ENCODE peak calls at places on chromosomes 13 and 19, in eight cellular contexts. V is COR-L47; B is HFF-Myc; F is aorta; Z is NCI-H774; X is stimulated activated CD4-positive, alpha-beta T cell treated with anti-CD3 and anti-CD28 coated beads, Interleukin-15, amount 100 ng/mL, for 1 hour; D is astrocyte of the spinal cord; P is NCI-H2029 treated with DMSO at 0.1 percent for 48 hours. L is an unnamed sample.

GRCh38 chr19:41172297-41173164 is 20.5 kb upstream of the CYP2S1 start:
- DNase-seq in V (no peak), B (no peak), F (no peak), Z (no peak), X (no peak), D (no peak), P (no peak), L (no peak)

GRCh38 chr13:45341799-45342584 is 1.0 kb upstream of the TPT1 start:
- DNase-seq in V (no peak), B (no peak), F (peak; percentile 81), Z (no peak), X (no peak), D (peak; percentile 60), P (no peak), L (no peak)

GRCh38 chr13:75960538-75960994 is 324.4 kb downstream of the LMO7 start:
- DNase-seq in V (no peak), B (no peak), F (no peak), Z (no peak), X (no peak), D (no peak), P (no peak), L (no peak)

GRCh38 chr19:4373601-4374441 is 26.5 kb downstream of the SH3GL1 start:
- DNase-seq in V (no peak), B (no peak), F (no peak), Z (no peak), X (no peak), D (no peak), P (no peak), L (no peak)

GRCh38 chr19:53912653-53913052 is 3.6 kb downstream of the CACNG7 start:
- DNase-seq in V (no peak), B (no peak), F (no peak), Z (no peak), X (no peak), D (no peak), P (no peak), L (no peak)

GRCh38 chr19:39826311-39826945 is 7.5 kb downstream of the DYRK1B start:
- DNase-seq in V (no peak), B (no peak), F (no peak), Z (no peak), X (no peak), D (no peak), P (no peak), L (no peak)

GRCh38 chr13:31998131-31998530 is 33.4 kb upstream of the FRY start:
- DNase-seq in V (no peak), B (no peak), F (no peak), Z (no peak), X (no peak), D (no peak), P (peak; percentile 49), L (no peak)

GRCh38 chr13:88565566-88565965 is 894.4 kb downstream of the SLITRK5 start:
- DNase-seq in V (no peak), B (no peak), F (no peak), Z (no peak), X (no peak), D (no peak), P (no peak), L (no peak)

GRCh38 chr19:39599116-39599515 is 3.2 kb upstream of the LGALS13 start:
- DNase-seq in V (no peak), B (peak; percentile 9), F (no peak), Z (no peak), X (no peak), D (peak; percentile 15), P (no peak), L (no peak)

GRCh38 chr19:51093510-51094345 is 11.0 kb upstream of the KLK14 start:
- DNase-seq in V (no peak), B (no peak), F (peak; percentile 57), Z (no peak), X (no peak), D (no peak), P (no peak), L (no peak)

GRCh38 chr13:51814825-51815650 is 11.1 kb upstream of the DHRS12 start:
- DNase-seq in V (peak; percentile 51), B (no peak), F (no peak), Z (peak; percentile 32), X (peak; percentile 43), D (peak; percentile 43), P (peak; percentile 2), L (peak; percentile 58)

GRCh38 chr19:4374451-4375163 is 25.7 kb downstream of the SH3GL1 start:
- DNase-seq in V (no peak), B (no peak), F (peak; percentile 96), Z (no peak), X (no peak), D (peak; percentile 84), P (no peak), L (no peak)

GRCh38 chr13:44874886-44875630 is 114.2 kb downstream of the NUFIP1 start:
- DNase-seq in V (no peak), B (peak; percentile 42), F (no peak), Z (no peak), X (no peak), D (peak; percentile 12), P (no peak), L (no peak)

GRCh38 chr13:93862259-93862658 is 617.2 kb downstream of the DCT start:
- DNase-seq in V (no peak), B (no peak), F (no peak), Z (no peak), X (no peak), D (no peak), P (no peak), L (no peak)

GRCh38 chr19:19782783-19783182 is 38.8 kb downstream of the ZNF506 start:
- DNase-seq in V (no peak), B (no peak), F (no peak), Z (no peak), X (no peak), D (no peak), P (no peak), L (no peak)

L was measured in effector memory CD4-positive, alpha-beta T cell.